ENCODE peak calls at places on chromosome 7, in seven cellular contexts. Z, A, Y, X, N, V and P are unnamed samples.

GRCh38 chr7:113199841-113200240 is 81.5 kb upstream of the SMIM30 start:
- DNase-seq in N (no peak), Y (no peak), A (no peak), X (no peak), V (no peak), Z (no peak), P (no peak)

GRCh38 chr7:44232396-44232795 is 31.6 kb downstream of the YKT6 start:
- DNase-seq in V (no peak), Z (no peak), N (no peak), Y (no peak), X (no peak), A (no peak), P (no peak)

GRCh38 chr7:148563583-148564274 is 26.8 kb upstream of the C7orf33 start:
- DNase-seq in Y (no peak), X (no peak), V (no peak), A (no peak), N (no peak), Z (no peak), P (no peak)

GRCh38 chr7:561631-562393 is 42.2 kb upstream of the PDGFA start:
- DNase-seq in A (no peak), X (no peak), Y (no peak), V (no peak), Z (peak; percentile 66), N (no peak), P (peak; percentile 87)

GRCh38 chr7:90485734-90486316 is 16.4 kb downstream of the PTTG1IP2 start:
- DNase-seq in Z (no peak), Y (no peak), N (no peak), V (no peak), A (no peak), X (no peak), P (no peak)

GRCh38 chr7:1580422-1581030 is 10.7 kb upstream of the PSMG3 start:
- DNase-seq in N (no peak), Y (no peak), A (no peak), X (no peak), Z (no peak), V (no peak), P (no peak)

GRCh38 chr7:5077740-5078139 is 32.1 kb downstream of the RBAK start:
- DNase-seq in Z (no peak), Y (peak; percentile 37), X (no peak), V (no peak), N (no peak), A (no peak), P (no peak)

GRCh38 chr7:94696981-94697670 is 41.2 kb upstream of the SGCE start:
- DNase-seq in V (peak; percentile 65), A (no peak), Y (peak; percentile 82), X (no peak), Z (peak; percentile 31), N (peak; percentile 88), P (no peak)

GRCh38 chr7:101590663-101591435 is 38.2 kb downstream of the MYL10 start:
- DNase-seq in A (no peak), Z (no peak), X (no peak), V (no peak), Y (no peak), N (no peak), P (no peak)

GRCh38 chr7:46626261-46627037 is 705.4 kb upstream of the IGFBP3 start:
- DNase-seq in Z (no peak), N (no peak), Y (no peak), A (no peak), X (no peak), V (no peak), P (no peak)

GRCh38 chr7:22730921-22731654 is 4.1 kb downstream of the IL6 start:
- DNase-seq in N (no peak), Z (no peak), Y (peak; percentile 98), V (peak; percentile 87), X (no peak), A (no peak), P (no peak)

GRCh38 chr7:18895456-18895855 is 222.0 kb downstream of the TWIST1 start:
- DNase-seq in V (no peak), X (no peak), Y (peak; percentile 48), Z (no peak), N (peak; percentile 27), A (no peak), P (no peak)

GRCh38 chr7:121372376-121373024 is 23.6 kb downstream of the FAM3C start:
- DNase-seq in N (no peak), Z (no peak), Y (no peak), X (no peak), A (no peak), V (no peak), P (no peak)

GRCh38 chr7:135197906-135198655 is 13.2 kb downstream of the WDR91 start:
- DNase-seq in A (no peak), X (no peak), Z (no peak), N (no peak), Y (no peak), V (peak; percentile 28), P (no peak)

GRCh38 chr7:137743021-137743420 is 103.8 kb downstream of the DGKI start:
- DNase-seq in Z (no peak), Y (no peak), A (no peak), X (no peak), V (no peak), N (no peak), P (no peak)

GRCh38 chr7:110502893-110503465 is 587.9 kb upstream of the LRRN3 start:
- DNase-seq in Z (no peak), N (no peak), X (no peak), V (no peak), A (no peak), Y (no peak), P (no peak)

GRCh38 chr7:157432541-157432956 is 95.7 kb downstream of the DNAJB6 start:
- DNase-seq in X (peak; percentile 13), A (no peak), V (peak; percentile 67), Y (peak; percentile 89), N (no peak), Z (no peak), P (peak; percentile 79)

GRCh38 chr7:100467638-100468373 is 3.7 kb upstream of the SPACDR start:
- DNase-seq in Y (no peak), N (no peak), X (peak; percentile 84), A (no peak), Z (no peak), V (no peak), P (peak; percentile 76)

GRCh38 chr7:40918701-40919271 is 784.0 kb downstream of the SUGCT start:
- DNase-seq in V (peak; percentile 59), N (no peak), A (no peak), Z (no peak), X (no peak), Y (peak; percentile 86), P (no peak)